ENCODE peak calls at places on chromosome 9, in six cellular contexts. One of them, this sample, is unnamed.

GRCh38 chr9:97983524-97984187 is 515 bp downstream of the ANP32B start:
- DNase-seq in small intestine: peak
- DNase-seq in IMR-90: peak
- DNase-seq in pancreas: peak
- DNase-seq in GM23248: peak
- DNase-seq in neuronal stem cell: no peak
- DNase-seq in this sample: peak

GRCh38 chr9:111661150-111661801 is at the start of gene GNG10:
- DNase-seq in small intestine: peak
- DNase-seq in IMR-90: peak
- DNase-seq in pancreas: peak
- DNase-seq in GM23248: peak
- DNase-seq in neuronal stem cell: peak
- DNase-seq in this sample: peak

GRCh38 chr9:90891656-90892055 is 90.0 kb downstream of the SYK start:
- DNase-seq in small intestine: no peak
- DNase-seq in IMR-90: peak
- DNase-seq in pancreas: no peak
- DNase-seq in GM23248: no peak
- DNase-seq in neuronal stem cell: no peak
- DNase-seq in this sample: no peak

GRCh38 chr9:27333241-27334052 is 36.5 kb upstream of the EQTN start:
- DNase-seq in small intestine: peak
- DNase-seq in IMR-90: peak
- DNase-seq in pancreas: no peak
- DNase-seq in GM23248: peak
- DNase-seq in neuronal stem cell: peak
- DNase-seq in this sample: peak

GRCh38 chr9:2339416-2339815 is 282.2 kb upstream of the VLDLR start:
- DNase-seq in small intestine: no peak
- DNase-seq in IMR-90: no peak
- DNase-seq in pancreas: no peak
- DNase-seq in GM23248: no peak
- DNase-seq in neuronal stem cell: no peak
- DNase-seq in this sample: no peak

GRCh38 chr9:93597871-93598646 is 21.7 kb downstream of the PHF2 start:
- DNase-seq in small intestine: no peak
- DNase-seq in IMR-90: no peak
- DNase-seq in pancreas: peak
- DNase-seq in GM23248: no peak
- DNase-seq in neuronal stem cell: no peak
- DNase-seq in this sample: no peak

GRCh38 chr9:112327718-112328450 is 5.5 kb downstream of the PTBP3 start:
- DNase-seq in small intestine: no peak
- DNase-seq in IMR-90: no peak
- DNase-seq in pancreas: no peak
- DNase-seq in GM23248: peak
- DNase-seq in neuronal stem cell: no peak
- DNase-seq in this sample: no peak

GRCh38 chr9:98367371-98367900 is 112.0 kb upstream of the TBC1D2 start:
- DNase-seq in small intestine: no peak
- DNase-seq in IMR-90: no peak
- DNase-seq in pancreas: no peak
- DNase-seq in GM23248: peak
- DNase-seq in neuronal stem cell: no peak
- DNase-seq in this sample: no peak

GRCh38 chr9:113375057-113376023 is 1.4 kb downstream of the HDHD3 start:
- DNase-seq in small intestine: peak
- DNase-seq in IMR-90: peak
- DNase-seq in pancreas: no peak
- DNase-seq in GM23248: peak
- DNase-seq in neuronal stem cell: no peak
- DNase-seq in this sample: no peak

GRCh38 chr9:87622936-87623335 is 103.0 kb upstream of the CTSL start:
- DNase-seq in small intestine: no peak
- DNase-seq in IMR-90: no peak
- DNase-seq in pancreas: no peak
- DNase-seq in GM23248: no peak
- DNase-seq in neuronal stem cell: no peak
- DNase-seq in this sample: no peak

GRCh38 chr9:93501406-93501805 is 48.0 kb upstream of the FAM120AOS start:
- DNase-seq in small intestine: peak
- DNase-seq in IMR-90: no peak
- DNase-seq in pancreas: no peak
- DNase-seq in GM23248: peak
- DNase-seq in neuronal stem cell: no peak
- DNase-seq in this sample: no peak

GRCh38 chr9:90727498-90727897 is 74.1 kb upstream of the SYK start:
- DNase-seq in small intestine: no peak
- DNase-seq in IMR-90: no peak
- DNase-seq in pancreas: no peak
- DNase-seq in GM23248: no peak
- DNase-seq in neuronal stem cell: no peak
- DNase-seq in this sample: no peak

GRCh38 chr9:16245756-16246440 is 624.6 kb downstream of the BNC2 start:
- DNase-seq in small intestine: no peak
- DNase-seq in IMR-90: peak
- DNase-seq in pancreas: no peak
- DNase-seq in GM23248: peak
- DNase-seq in neuronal stem cell: no peak
- DNase-seq in this sample: no peak

GRCh38 chr9:114396558-114397218 is 8.9 kb upstream of the AKNA start:
- DNase-seq in small intestine: no peak
- DNase-seq in IMR-90: peak
- DNase-seq in pancreas: no peak
- DNase-seq in GM23248: peak
- DNase-seq in neuronal stem cell: no peak
- DNase-seq in this sample: no peak

GRCh38 chr9:89422151-89422918 is 75.6 kb downstream of the SEMA4D start:
- DNase-seq in small intestine: peak
- DNase-seq in IMR-90: peak
- DNase-seq in pancreas: no peak
- DNase-seq in GM23248: peak
- DNase-seq in neuronal stem cell: no peak
- DNase-seq in this sample: no peak

GRCh38 chr9:130453487-130453886 is 8.7 kb downstream of the ASS1 start:
- DNase-seq in small intestine: peak
- DNase-seq in IMR-90: peak
- DNase-seq in pancreas: peak
- DNase-seq in GM23248: no peak
- DNase-seq in neuronal stem cell: no peak
- DNase-seq in this sample: no peak

GRCh38 chr9:79023134-79023577 is 548.6 kb upstream of the TLE4 start:
- DNase-seq in small intestine: no peak
- DNase-seq in IMR-90: peak
- DNase-seq in pancreas: no peak
- DNase-seq in GM23248: peak
- DNase-seq in neuronal stem cell: no peak
- DNase-seq in this sample: no peak

GRCh38 chr9:16406536-16407225 is 463.8 kb downstream of the BNC2 start:
- DNase-seq in small intestine: no peak
- DNase-seq in IMR-90: no peak
- DNase-seq in pancreas: no peak
- DNase-seq in GM23248: no peak
- DNase-seq in neuronal stem cell: no peak
- DNase-seq in this sample: no peak

GRCh38 chr9:31700252-31701045 is 684.0 kb upstream of the ACO1 start:
- DNase-seq in small intestine: no peak
- DNase-seq in IMR-90: no peak
- DNase-seq in pancreas: no peak
- DNase-seq in GM23248: no peak
- DNase-seq in neuronal stem cell: no peak
- DNase-seq in this sample: no peak

GRCh38 chr9:21856301-21857094 is 54.1 kb downstream of the MTAP start:
- DNase-seq in small intestine: peak
- DNase-seq in IMR-90: peak
- DNase-seq in pancreas: no peak
- DNase-seq in GM23248: peak
- DNase-seq in neuronal stem cell: no peak
- DNase-seq in this sample: no peak

GRCh38 chr9:21854594-21854993 is 52.2 kb downstream of the MTAP start:
- DNase-seq in small intestine: peak
- DNase-seq in IMR-90: peak
- DNase-seq in pancreas: peak
- DNase-seq in GM23248: peak
- DNase-seq in neuronal stem cell: no peak
- DNase-seq in this sample: no peak

GRCh38 chr9:21852751-21853150 is 50.3 kb downstream of the MTAP start:
- DNase-seq in small intestine: peak
- DNase-seq in IMR-90: no peak
- DNase-seq in pancreas: no peak
- DNase-seq in GM23248: no peak
- DNase-seq in neuronal stem cell: no peak
- DNase-seq in this sample: no peak

GRCh38 chr9:21853414-21853813 is 51.0 kb downstream of the MTAP start:
- DNase-seq in small intestine: peak
- DNase-seq in IMR-90: no peak
- DNase-seq in pancreas: no peak
- DNase-seq in GM23248: no peak
- DNase-seq in neuronal stem cell: no peak
- DNase-seq in this sample: no peak

GRCh38 chr9:21854119-21854518 is 51.7 kb downstream of the MTAP start:
- DNase-seq in small intestine: peak
- DNase-seq in IMR-90: no peak
- DNase-seq in pancreas: no peak
- DNase-seq in GM23248: no peak
- DNase-seq in neuronal stem cell: no peak
- DNase-seq in this sample: no peak
- H3K27ac ChIP-seq in small intestine: peak
- H3K27ac ChIP-seq in IMR-90: no peak
- H3K27ac ChIP-seq in pancreas: peak
- H3K27ac ChIP-seq in GM23248: peak
- H3K27ac ChIP-seq in neuronal stem cell: no peak
- H3K27ac ChIP-seq in this sample: no peak

GRCh38 chr9:38006163-38006562 is 62.9 kb downstream of the SHB start:
- DNase-seq in small intestine: peak
- DNase-seq in IMR-90: no peak
- DNase-seq in pancreas: no peak
- DNase-seq in GM23248: no peak
- DNase-seq in neuronal stem cell: no peak
- DNase-seq in this sample: no peak
- H3K27ac ChIP-seq in small intestine: no peak
- H3K27ac ChIP-seq in IMR-90: peak
- H3K27ac ChIP-seq in pancreas: no peak
- H3K27ac ChIP-seq in GM23248: no peak
- H3K27ac ChIP-seq in neuronal stem cell: no peak
- H3K27ac ChIP-seq in this sample: peak

GRCh38 chr9:134501266-134502181 is 140.1 kb upstream of the COL5A1 start:
- DNase-seq in small intestine: no peak
- DNase-seq in IMR-90: no peak
- DNase-seq in pancreas: peak
- DNase-seq in GM23248: no peak
- DNase-seq in neuronal stem cell: no peak
- DNase-seq in this sample: no peak

GRCh38 chr9:134505032-134505431 is 136.6 kb upstream of the COL5A1 start:
- DNase-seq in small intestine: no peak
- DNase-seq in IMR-90: no peak
- DNase-seq in pancreas: peak
- DNase-seq in GM23248: no peak
- DNase-seq in neuronal stem cell: no peak
- DNase-seq in this sample: no peak

GRCh38 chr9:134504106-134504385 is 137.6 kb upstream of the COL5A1 start:
- DNase-seq in small intestine: no peak
- DNase-seq in IMR-90: no peak
- DNase-seq in pancreas: no peak
- DNase-seq in GM23248: no peak
- DNase-seq in neuronal stem cell: no peak
- DNase-seq in this sample: no peak

GRCh38 chr9:134502261-134503211 is 139.1 kb upstream of the COL5A1 start:
- DNase-seq in small intestine: no peak
- DNase-seq in IMR-90: peak
- DNase-seq in pancreas: peak
- DNase-seq in GM23248: peak
- DNase-seq in neuronal stem cell: no peak
- DNase-seq in this sample: no peak

GRCh38 chr9:134503301-134504105 is 138.1 kb upstream of the COL5A1 start:
- DNase-seq in small intestine: no peak
- DNase-seq in IMR-90: no peak
- DNase-seq in pancreas: no peak
- DNase-seq in GM23248: peak
- DNase-seq in neuronal stem cell: no peak
- DNase-seq in this sample: no peak
- H3K27ac ChIP-seq in small intestine: no peak
- H3K27ac ChIP-seq in IMR-90: peak
- H3K27ac ChIP-seq in pancreas: no peak
- H3K27ac ChIP-seq in GM23248: peak
- H3K27ac ChIP-seq in neuronal stem cell: no peak
- H3K27ac ChIP-seq in this sample: no peak

GRCh38 chr9:110191616-110192015 is 16.3 kb downstream of the C9orf152 start:
- DNase-seq in small intestine: no peak
- DNase-seq in IMR-90: no peak
- DNase-seq in pancreas: no peak
- DNase-seq in GM23248: no peak
- DNase-seq in neuronal stem cell: no peak
- DNase-seq in this sample: no peak
- H3K27ac ChIP-seq in small intestine: no peak
- H3K27ac ChIP-seq in IMR-90: no peak
- H3K27ac ChIP-seq in pancreas: peak
- H3K27ac ChIP-seq in GM23248: no peak
- H3K27ac ChIP-seq in neuronal stem cell: no peak
- H3K27ac ChIP-seq in this sample: no peak

DNA sequence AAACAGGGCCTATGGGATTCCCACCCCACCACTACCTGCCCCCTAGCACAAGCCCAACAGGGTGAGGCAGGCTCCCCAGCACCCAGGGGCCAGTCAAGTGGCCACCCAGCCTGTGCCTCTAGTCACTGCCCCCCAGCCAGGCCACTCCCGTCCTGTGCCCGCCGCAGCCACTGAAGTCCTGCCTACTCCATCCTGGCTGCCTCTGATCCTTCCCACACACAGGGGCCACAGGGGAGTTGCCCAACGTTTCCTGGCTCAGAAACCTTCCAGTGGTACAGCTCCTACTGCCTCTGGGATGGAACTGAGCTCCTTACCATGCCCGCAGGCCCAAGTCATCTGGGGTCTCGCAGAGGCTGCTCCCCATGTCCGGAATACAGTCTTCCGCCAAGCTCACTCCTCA is 70.2 kb upstream of the STXBP1 start:
- DNase-seq in small intestine: no peak
- DNase-seq in IMR-90: no peak
- DNase-seq in pancreas: no peak
- DNase-seq in GM23248: peak
- DNase-seq in neuronal stem cell: no peak
- DNase-seq in this sample: no peak
- H3K27ac ChIP-seq in small intestine: no peak
- H3K27ac ChIP-seq in IMR-90: peak
- H3K27ac ChIP-seq in pancreas: peak
- H3K27ac ChIP-seq in GM23248: peak
- H3K27ac ChIP-seq in neuronal stem cell: no peak
- H3K27ac ChIP-seq in this sample: no peak

GRCh38 chr9:14209399-14209990 is 104.4 kb downstream of the NFIB start:
- DNase-seq in small intestine: no peak
- DNase-seq in IMR-90: no peak
- DNase-seq in pancreas: no peak
- DNase-seq in GM23248: no peak
- DNase-seq in neuronal stem cell: no peak
- DNase-seq in this sample: no peak
- H3K27ac ChIP-seq in small intestine: no peak
- H3K27ac ChIP-seq in IMR-90: no peak
- H3K27ac ChIP-seq in pancreas: peak
- H3K27ac ChIP-seq in GM23248: no peak
- H3K27ac ChIP-seq in neuronal stem cell: no peak
- H3K27ac ChIP-seq in this sample: no peak